ENCODE peak calls at places on chromosomes 13 and 19, in eight cellular contexts. One of them, this sample, is unnamed.

GRCh38 chr13:30696278-30697176 is 38.8 kb upstream of the ALOX5AP start:
- DNase-seq in activated CD8-positive, alpha-beta memory T cell treated with anti-CD3 and anti-CD28 coated beads for 48 hours: no peak
- DNase-seq in AG04449: no peak
- DNase-seq in putamen: no peak
- DNase-seq in foreskin fibroblast: no peak
- DNase-seq in activated CD4-positive, alpha-beta T cell treated with anti-CD3 and anti-CD28 coated beads, Interleukin-2, amount 50 U/mL, for 1 hour: no peak
- DNase-seq in T-cell: no peak
- DNase-seq in fibroblast of pulmonary artery: no peak
- DNase-seq in this sample: no peak

GRCh38 chr13:48942131-48942530 is 33.6 kb upstream of the FNDC3A start:
- DNase-seq in activated CD8-positive, alpha-beta memory T cell treated with anti-CD3 and anti-CD28 coated beads for 48 hours: no peak
- DNase-seq in AG04449: no peak
- DNase-seq in putamen: no peak
- DNase-seq in foreskin fibroblast: peak
- DNase-seq in activated CD4-positive, alpha-beta T cell treated with anti-CD3 and anti-CD28 coated beads, Interleukin-2, amount 50 U/mL, for 1 hour: no peak
- DNase-seq in T-cell: no peak
- DNase-seq in fibroblast of pulmonary artery: peak
- DNase-seq in this sample: no peak

GRCh38 chr19:51676566-51677083 is 16.5 kb upstream of the SPACA6 start:
- DNase-seq in activated CD8-positive, alpha-beta memory T cell treated with anti-CD3 and anti-CD28 coated beads for 48 hours: no peak
- DNase-seq in AG04449: no peak
- DNase-seq in putamen: no peak
- DNase-seq in foreskin fibroblast: no peak
- DNase-seq in activated CD4-positive, alpha-beta T cell treated with anti-CD3 and anti-CD28 coated beads, Interleukin-2, amount 50 U/mL, for 1 hour: no peak
- DNase-seq in T-cell: no peak
- DNase-seq in fibroblast of pulmonary artery: no peak
- DNase-seq in this sample: no peak

GRCh38 chr13:80100636-80101035 is 240.3 kb downstream of the SPRY2 start:
- DNase-seq in activated CD8-positive, alpha-beta memory T cell treated with anti-CD3 and anti-CD28 coated beads for 48 hours: no peak
- DNase-seq in AG04449: peak
- DNase-seq in putamen: no peak
- DNase-seq in foreskin fibroblast: peak
- DNase-seq in activated CD4-positive, alpha-beta T cell treated with anti-CD3 and anti-CD28 coated beads, Interleukin-2, amount 50 U/mL, for 1 hour: no peak
- DNase-seq in T-cell: no peak
- DNase-seq in fibroblast of pulmonary artery: peak
- DNase-seq in this sample: no peak

GRCh38 chr19:50008532-50008931 is 16.6 kb downstream of the VRK3 start:
- DNase-seq in activated CD8-positive, alpha-beta memory T cell treated with anti-CD3 and anti-CD28 coated beads for 48 hours: no peak
- DNase-seq in AG04449: no peak
- DNase-seq in putamen: no peak
- DNase-seq in foreskin fibroblast: peak
- DNase-seq in activated CD4-positive, alpha-beta T cell treated with anti-CD3 and anti-CD28 coated beads, Interleukin-2, amount 50 U/mL, for 1 hour: no peak
- DNase-seq in T-cell: no peak
- DNase-seq in fibroblast of pulmonary artery: no peak
- DNase-seq in this sample: no peak

GRCh38 chr19:885536-886224 is 7.3 kb downstream of the MED16 start:
- DNase-seq in activated CD8-positive, alpha-beta memory T cell treated with anti-CD3 and anti-CD28 coated beads for 48 hours: no peak
- DNase-seq in AG04449: no peak
- DNase-seq in putamen: no peak
- DNase-seq in foreskin fibroblast: no peak
- DNase-seq in activated CD4-positive, alpha-beta T cell treated with anti-CD3 and anti-CD28 coated beads, Interleukin-2, amount 50 U/mL, for 1 hour: no peak
- DNase-seq in T-cell: no peak
- DNase-seq in fibroblast of pulmonary artery: no peak
- DNase-seq in this sample: no peak

GRCh38 chr13:50448535-50448981 is 394.9 kb downstream of the DLEU7 start:
- DNase-seq in activated CD8-positive, alpha-beta memory T cell treated with anti-CD3 and anti-CD28 coated beads for 48 hours: no peak
- DNase-seq in AG04449: no peak
- DNase-seq in putamen: no peak
- DNase-seq in foreskin fibroblast: peak
- DNase-seq in activated CD4-positive, alpha-beta T cell treated with anti-CD3 and anti-CD28 coated beads, Interleukin-2, amount 50 U/mL, for 1 hour: no peak
- DNase-seq in T-cell: no peak
- DNase-seq in fibroblast of pulmonary artery: no peak
- DNase-seq in this sample: peak

GRCh38 chr13:98173431-98173921 is 3.6 kb downstream of the RNF113B start:
- DNase-seq in activated CD8-positive, alpha-beta memory T cell treated with anti-CD3 and anti-CD28 coated beads for 48 hours: no peak
- DNase-seq in AG04449: peak
- DNase-seq in putamen: no peak
- DNase-seq in foreskin fibroblast: peak
- DNase-seq in activated CD4-positive, alpha-beta T cell treated with anti-CD3 and anti-CD28 coated beads, Interleukin-2, amount 50 U/mL, for 1 hour: no peak
- DNase-seq in T-cell: no peak
- DNase-seq in fibroblast of pulmonary artery: peak
- DNase-seq in this sample: peak

GRCh38 chr13:62209539-62209938 is 793.9 kb upstream of the PCDH20 start:
- DNase-seq in activated CD8-positive, alpha-beta memory T cell treated with anti-CD3 and anti-CD28 coated beads for 48 hours: no peak
- DNase-seq in AG04449: no peak
- DNase-seq in putamen: no peak
- DNase-seq in foreskin fibroblast: no peak
- DNase-seq in activated CD4-positive, alpha-beta T cell treated with anti-CD3 and anti-CD28 coated beads, Interleukin-2, amount 50 U/mL, for 1 hour: no peak
- DNase-seq in T-cell: no peak
- DNase-seq in fibroblast of pulmonary artery: no peak
- DNase-seq in this sample: no peak

GRCh38 chr13:77002590-77003190 is 10.8 kb downstream of the CLN5 start:
- DNase-seq in activated CD8-positive, alpha-beta memory T cell treated with anti-CD3 and anti-CD28 coated beads for 48 hours: no peak
- DNase-seq in AG04449: no peak
- DNase-seq in putamen: no peak
- DNase-seq in foreskin fibroblast: peak
- DNase-seq in activated CD4-positive, alpha-beta T cell treated with anti-CD3 and anti-CD28 coated beads, Interleukin-2, amount 50 U/mL, for 1 hour: no peak
- DNase-seq in T-cell: no peak
- DNase-seq in fibroblast of pulmonary artery: peak
- DNase-seq in this sample: peak

GRCh38 chr13:32883501-32883900 is 132.7 kb upstream of the KL start:
- DNase-seq in activated CD8-positive, alpha-beta memory T cell treated with anti-CD3 and anti-CD28 coated beads for 48 hours: no peak
- DNase-seq in AG04449: no peak
- DNase-seq in putamen: no peak
- DNase-seq in foreskin fibroblast: peak
- DNase-seq in activated CD4-positive, alpha-beta T cell treated with anti-CD3 and anti-CD28 coated beads, Interleukin-2, amount 50 U/mL, for 1 hour: no peak
- DNase-seq in T-cell: no peak
- DNase-seq in fibroblast of pulmonary artery: peak
- DNase-seq in this sample: no peak

GRCh38 chr13:78420814-78421213 is 182.5 kb downstream of the POU4F1 start:
- DNase-seq in activated CD8-positive, alpha-beta memory T cell treated with anti-CD3 and anti-CD28 coated beads for 48 hours: no peak
- DNase-seq in AG04449: no peak
- DNase-seq in putamen: peak
- DNase-seq in foreskin fibroblast: no peak
- DNase-seq in activated CD4-positive, alpha-beta T cell treated with anti-CD3 and anti-CD28 coated beads, Interleukin-2, amount 50 U/mL, for 1 hour: no peak
- DNase-seq in T-cell: no peak
- DNase-seq in fibroblast of pulmonary artery: no peak
- DNase-seq in this sample: no peak

GRCh38 chr13:50365683-50366391 is 350.6 kb downstream of the KCNRG start:
- DNase-seq in activated CD8-positive, alpha-beta memory T cell treated with anti-CD3 and anti-CD28 coated beads for 48 hours: no peak
- DNase-seq in AG04449: no peak
- DNase-seq in putamen: no peak
- DNase-seq in foreskin fibroblast: peak
- DNase-seq in activated CD4-positive, alpha-beta T cell treated with anti-CD3 and anti-CD28 coated beads, Interleukin-2, amount 50 U/mL, for 1 hour: peak
- DNase-seq in T-cell: peak
- DNase-seq in fibroblast of pulmonary artery: no peak
- DNase-seq in this sample: peak

GRCh38 chr13:96243371-96243770 is 153.5 kb downstream of the HS6ST3 start:
- DNase-seq in activated CD8-positive, alpha-beta memory T cell treated with anti-CD3 and anti-CD28 coated beads for 48 hours: no peak
- DNase-seq in AG04449: no peak
- DNase-seq in putamen: no peak
- DNase-seq in foreskin fibroblast: no peak
- DNase-seq in activated CD4-positive, alpha-beta T cell treated with anti-CD3 and anti-CD28 coated beads, Interleukin-2, amount 50 U/mL, for 1 hour: no peak
- DNase-seq in T-cell: no peak
- DNase-seq in fibroblast of pulmonary artery: no peak
- DNase-seq in this sample: no peak

GRCh38 chr19:16445238-16446107 is 26.3 kb downstream of the EPS15L1 start:
- DNase-seq in activated CD8-positive, alpha-beta memory T cell treated with anti-CD3 and anti-CD28 coated beads for 48 hours: no peak
- DNase-seq in AG04449: no peak
- DNase-seq in putamen: no peak
- DNase-seq in foreskin fibroblast: peak
- DNase-seq in activated CD4-positive, alpha-beta T cell treated with anti-CD3 and anti-CD28 coated beads, Interleukin-2, amount 50 U/mL, for 1 hour: no peak
- DNase-seq in T-cell: no peak
- DNase-seq in fibroblast of pulmonary artery: no peak
- DNase-seq in this sample: peak

GRCh38 chr19:16566161-16566560 is 6.1 kb downstream of the SLC35E1 start:
- DNase-seq in activated CD8-positive, alpha-beta memory T cell treated with anti-CD3 and anti-CD28 coated beads for 48 hours: no peak
- DNase-seq in AG04449: no peak
- DNase-seq in putamen: no peak
- DNase-seq in foreskin fibroblast: no peak
- DNase-seq in activated CD4-positive, alpha-beta T cell treated with anti-CD3 and anti-CD28 coated beads, Interleukin-2, amount 50 U/mL, for 1 hour: peak
- DNase-seq in T-cell: peak
- DNase-seq in fibroblast of pulmonary artery: no peak
- DNase-seq in this sample: peak

GRCh38 chr13:50713849-50714248 is 129.6 kb downstream of the DLEU7 start:
- DNase-seq in activated CD8-positive, alpha-beta memory T cell treated with anti-CD3 and anti-CD28 coated beads for 48 hours: no peak
- DNase-seq in AG04449: peak
- DNase-seq in putamen: peak
- DNase-seq in foreskin fibroblast: peak
- DNase-seq in activated CD4-positive, alpha-beta T cell treated with anti-CD3 and anti-CD28 coated beads, Interleukin-2, amount 50 U/mL, for 1 hour: no peak
- DNase-seq in T-cell: peak
- DNase-seq in fibroblast of pulmonary artery: peak
- DNase-seq in this sample: no peak

GRCh38 chr13:99390601-99391000 is 83.4 kb upstream of the GPR183 start:
- DNase-seq in activated CD8-positive, alpha-beta memory T cell treated with anti-CD3 and anti-CD28 coated beads for 48 hours: no peak
- DNase-seq in AG04449: no peak
- DNase-seq in putamen: no peak
- DNase-seq in foreskin fibroblast: no peak
- DNase-seq in activated CD4-positive, alpha-beta T cell treated with anti-CD3 and anti-CD28 coated beads, Interleukin-2, amount 50 U/mL, for 1 hour: no peak
- DNase-seq in T-cell: no peak
- DNase-seq in fibroblast of pulmonary artery: no peak
- DNase-seq in this sample: no peak

GRCh38 chr13:48500652-48501197 is 32.2 kb downstream of the RCBTB2 start:
- DNase-seq in activated CD8-positive, alpha-beta memory T cell treated with anti-CD3 and anti-CD28 coated beads for 48 hours: no peak
- DNase-seq in AG04449: peak
- DNase-seq in putamen: no peak
- DNase-seq in foreskin fibroblast: peak
- DNase-seq in activated CD4-positive, alpha-beta T cell treated with anti-CD3 and anti-CD28 coated beads, Interleukin-2, amount 50 U/mL, for 1 hour: no peak
- DNase-seq in T-cell: no peak
- DNase-seq in fibroblast of pulmonary artery: peak
- DNase-seq in this sample: no peak

GRCh38 chr13:44063881-44064280 is 184.2 kb downstream of the LACC1 start:
- DNase-seq in activated CD8-positive, alpha-beta memory T cell treated with anti-CD3 and anti-CD28 coated beads for 48 hours: no peak
- DNase-seq in AG04449: no peak
- DNase-seq in putamen: no peak
- DNase-seq in foreskin fibroblast: peak
- DNase-seq in activated CD4-positive, alpha-beta T cell treated with anti-CD3 and anti-CD28 coated beads, Interleukin-2, amount 50 U/mL, for 1 hour: no peak
- DNase-seq in T-cell: no peak
- DNase-seq in fibroblast of pulmonary artery: no peak
- DNase-seq in this sample: no peak

This sample was measured in dermis microvascular lymphatic vessel endothelial cell.